ENCODE peak calls at places on chromosomes 6 and 20, in seven cellular contexts. One of them, this sample, is unnamed.

GRCh38 chr6:53979468-53980067 is 131.7 kb upstream of the MLIP start:
- DNase-seq in psoas muscle: no peak
- DNase-seq in GM12891: no peak
- DNase-seq in activated T-helper 2 cell treated with anti-CD3 and anti-CD28 coated beads, Interferon-gamma antibody, Interleukin-2, Interleukin-4, amounts not matched to agents 10 μg/mL and 5 μg/mL and 100 μg/mL, durations not matched to agents 14 hours and 24 hours and 36 hours: no peak
- DNase-seq in effector CD4-positive, alpha-beta T cell: no peak
- DNase-seq in tibial nerve: peak
- DNase-seq in hypothalamus: no peak
- DNase-seq in this sample: no peak

GRCh38 chr6:88984152-88984551 is 20.7 kb upstream of the RNGTT start:
- DNase-seq in psoas muscle: no peak
- DNase-seq in GM12891: no peak
- DNase-seq in activated T-helper 2 cell treated with anti-CD3 and anti-CD28 coated beads, Interferon-gamma antibody, Interleukin-2, Interleukin-4, amounts not matched to agents 10 μg/mL and 5 μg/mL and 100 μg/mL, durations not matched to agents 14 hours and 24 hours and 36 hours: no peak
- DNase-seq in effector CD4-positive, alpha-beta T cell: no peak
- DNase-seq in tibial nerve: no peak
- DNase-seq in hypothalamus: no peak
- DNase-seq in this sample: no peak

GRCh38 chr6:169867751-169868191 is 116.3 kb downstream of the ERMARD start:
- DNase-seq in psoas muscle: no peak
- DNase-seq in GM12891: no peak
- DNase-seq in activated T-helper 2 cell treated with anti-CD3 and anti-CD28 coated beads, Interferon-gamma antibody, Interleukin-2, Interleukin-4, amounts not matched to agents 10 μg/mL and 5 μg/mL and 100 μg/mL, durations not matched to agents 14 hours and 24 hours and 36 hours: no peak
- DNase-seq in effector CD4-positive, alpha-beta T cell: no peak
- DNase-seq in tibial nerve: no peak
- DNase-seq in hypothalamus: no peak
- DNase-seq in this sample: no peak

GRCh38 chr6:141726158-141726557 is 406.6 kb upstream of the GJE1 start:
- DNase-seq in psoas muscle: no peak
- DNase-seq in GM12891: no peak
- DNase-seq in activated T-helper 2 cell treated with anti-CD3 and anti-CD28 coated beads, Interferon-gamma antibody, Interleukin-2, Interleukin-4, amounts not matched to agents 10 μg/mL and 5 μg/mL and 100 μg/mL, durations not matched to agents 14 hours and 24 hours and 36 hours: no peak
- DNase-seq in effector CD4-positive, alpha-beta T cell: no peak
- DNase-seq in tibial nerve: no peak
- DNase-seq in hypothalamus: no peak
- DNase-seq in this sample: no peak

GRCh38 chr6:3561745-3562144 is 104.9 kb upstream of the SLC22A23 start:
- DNase-seq in psoas muscle: no peak
- DNase-seq in GM12891: no peak
- DNase-seq in activated T-helper 2 cell treated with anti-CD3 and anti-CD28 coated beads, Interferon-gamma antibody, Interleukin-2, Interleukin-4, amounts not matched to agents 10 μg/mL and 5 μg/mL and 100 μg/mL, durations not matched to agents 14 hours and 24 hours and 36 hours: no peak
- DNase-seq in effector CD4-positive, alpha-beta T cell: no peak
- DNase-seq in tibial nerve: no peak
- DNase-seq in hypothalamus: no peak
- DNase-seq in this sample: no peak

GRCh38 chr20:62268228-62268900 is 30.0 kb downstream of the OSBPL2 start:
- DNase-seq in psoas muscle: no peak
- DNase-seq in GM12891: no peak
- DNase-seq in activated T-helper 2 cell treated with anti-CD3 and anti-CD28 coated beads, Interferon-gamma antibody, Interleukin-2, Interleukin-4, amounts not matched to agents 10 μg/mL and 5 μg/mL and 100 μg/mL, durations not matched to agents 14 hours and 24 hours and 36 hours: no peak
- DNase-seq in effector CD4-positive, alpha-beta T cell: no peak
- DNase-seq in tibial nerve: no peak
- DNase-seq in hypothalamus: no peak
- DNase-seq in this sample: no peak

GRCh38 chr20:52493177-52493711 is 301.7 kb upstream of the ZFP64 start:
- DNase-seq in psoas muscle: no peak
- DNase-seq in GM12891: no peak
- DNase-seq in activated T-helper 2 cell treated with anti-CD3 and anti-CD28 coated beads, Interferon-gamma antibody, Interleukin-2, Interleukin-4, amounts not matched to agents 10 μg/mL and 5 μg/mL and 100 μg/mL, durations not matched to agents 14 hours and 24 hours and 36 hours: no peak
- DNase-seq in effector CD4-positive, alpha-beta T cell: no peak
- DNase-seq in tibial nerve: no peak
- DNase-seq in hypothalamus: no peak
- DNase-seq in this sample: no peak

GRCh38 chr6:3956054-3956453 is 106.9 kb downstream of the FAM50B start:
- DNase-seq in psoas muscle: no peak
- DNase-seq in GM12891: no peak
- DNase-seq in activated T-helper 2 cell treated with anti-CD3 and anti-CD28 coated beads, Interferon-gamma antibody, Interleukin-2, Interleukin-4, amounts not matched to agents 10 μg/mL and 5 μg/mL and 100 μg/mL, durations not matched to agents 14 hours and 24 hours and 36 hours: no peak
- DNase-seq in effector CD4-positive, alpha-beta T cell: no peak
- DNase-seq in tibial nerve: no peak
- DNase-seq in hypothalamus: no peak
- DNase-seq in this sample: no peak

GRCh38 chr20:48578397-48579098 is 249.3 kb downstream of the PREX1 start:
- DNase-seq in psoas muscle: no peak
- DNase-seq in GM12891: no peak
- DNase-seq in activated T-helper 2 cell treated with anti-CD3 and anti-CD28 coated beads, Interferon-gamma antibody, Interleukin-2, Interleukin-4, amounts not matched to agents 10 μg/mL and 5 μg/mL and 100 μg/mL, durations not matched to agents 14 hours and 24 hours and 36 hours: no peak
- DNase-seq in effector CD4-positive, alpha-beta T cell: no peak
- DNase-seq in tibial nerve: no peak
- DNase-seq in hypothalamus: no peak
- DNase-seq in this sample: no peak